ENCODE peak calls at places on chromosomes 7 and 10, in six cellular contexts. F, K, D, X, T and A are unnamed samples.

GRCh38 chr7:129949292-129950133 is 3.2 kb downstream of the UBE2H start:
- DNase-seq in F (peak; percentile 52), K (peak; percentile 81), D (no peak), X (peak; percentile 37), T (no peak), A (no peak)

GRCh38 chr7:134298902-134299683 is 17.6 kb downstream of the SLC35B4 start:
- DNase-seq in F (no peak), K (no peak), D (no peak), X (no peak), T (no peak), A (no peak)

GRCh38 chr7:88344956-88345832 is 38.5 kb upstream of the STEAP4 start:
- DNase-seq in F (peak; percentile 58), K (peak; percentile 6), D (no peak), X (no peak), T (peak; percentile 28), A (no peak)

GRCh38 chr7:135914346-135914745 is 62.8 kb downstream of the MTPN start:
- DNase-seq in F (no peak), K (no peak), D (no peak), X (no peak), T (no peak), A (no peak)

GRCh38 chr7:118129037-118129436 is 54.9 kb upstream of the LSM8 start:
- DNase-seq in F (no peak), K (no peak), D (no peak), X (no peak), T (no peak), A (no peak)

GRCh38 chr7:43700059-43700501 is 29.2 kb downstream of the COA1 start:
- DNase-seq in F (no peak), K (peak; percentile 46), D (no peak), X (no peak), T (peak; percentile 28), A (no peak)

GRCh38 chr7:127254163-127254684 is 1.5 kb upstream of the GRM8 start:
- DNase-seq in F (no peak), K (no peak), D (no peak), X (no peak), T (no peak), A (no peak)

GRCh38 chr7:28853834-28854749 is 104.0 kb downstream of the TRIL start:
- DNase-seq in F (peak; percentile 96), K (peak; percentile 40), D (peak; percentile 91), X (peak; percentile 26), T (peak; percentile 84), A (peak; percentile 93)

GRCh38 chr10:102509387-102509786 is 5.6 kb downstream of the SUFU start:
- DNase-seq in F (no peak), K (no peak), D (no peak), X (no peak), T (no peak), A (no peak)

GRCh38 chr7:23476286-23477169 is 6.2 kb upstream of the IGF2BP3 start:
- DNase-seq in F (no peak), K (no peak), D (no peak), X (no peak), T (peak; percentile 16), A (no peak)

GRCh38 chr7:23473848-23474097 is 3.5 kb upstream of the IGF2BP3 start:
- DNase-seq in F (no peak), K (peak; percentile 23), D (no peak), X (no peak), T (no peak), A (no peak)

GRCh38 chr7:23474098-23474828 is 4.0 kb upstream of the IGF2BP3 start:
- DNase-seq in F (peak; percentile 95), K (peak; percentile 96), D (peak; percentile 72), X (peak; percentile 76), T (peak; percentile 97), A (peak; percentile 81)

GRCh38 chr7:23475579-23475844 is 5.2 kb upstream of the IGF2BP3 start:
- DNase-seq in F (no peak), K (no peak), D (no peak), X (no peak), T (no peak), A (no peak)

GRCh38 chr7:23474829-23475578 is 4.7 kb upstream of the IGF2BP3 start:
- DNase-seq in F (no peak), K (no peak), D (no peak), X (no peak), T (no peak), A (no peak)
- TF ChIP-seq TAF1 in F (no peak), K (no peak), D (no peak), X (no peak), T (no peak), A (no peak)

DNA sequence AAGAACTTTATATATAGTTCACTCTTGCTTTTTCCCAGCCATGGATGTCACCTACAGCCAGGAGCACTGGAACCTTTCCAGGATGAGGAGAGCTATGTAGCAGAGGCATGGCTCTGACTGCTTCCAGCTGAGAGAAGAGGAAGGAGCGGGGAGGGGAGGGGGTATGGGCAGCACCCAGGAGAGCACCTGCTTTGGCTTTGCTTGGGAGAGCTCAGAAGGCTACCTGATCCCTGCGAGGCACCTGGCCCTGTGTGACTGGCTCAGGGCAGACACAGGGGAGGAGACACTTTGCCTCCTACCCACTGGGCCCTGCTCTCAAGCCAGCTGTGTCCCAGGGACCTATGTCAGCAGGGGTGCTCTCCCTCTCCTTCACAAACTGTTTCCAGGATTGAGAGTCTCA is 67.1 kb downstream of the HK1 start:
- DNase-seq in F (no peak), K (no peak), D (no peak), X (no peak), T (no peak), A (no peak)
- TF ChIP-seq POLR2AphosphoS5 in F (no peak), K (no peak), D (no peak), X (no peak), T (no peak), A (no peak)

GRCh38 chr10:131425752-131426529 is 114.4 kb upstream of the TCERG1L start:
- DNase-seq in F (no peak), K (no peak), D (no peak), X (no peak), T (no peak), A (no peak)
- TF ChIP-seq TAF1 in F (no peak), K (no peak), D (no peak), X (no peak), T (no peak), A (no peak)

GRCh38 chr10:4283841-4284610 is 499.0 kb upstream of the KLF6 start:
- DNase-seq in F (no peak), K (no peak), D (no peak), X (no peak), T (no peak), A (no peak)
- TF ChIP-seq POLR2AphosphoS5 in F (no peak), K (no peak), D (no peak), X (no peak), T (no peak), A (no peak)

DNA sequence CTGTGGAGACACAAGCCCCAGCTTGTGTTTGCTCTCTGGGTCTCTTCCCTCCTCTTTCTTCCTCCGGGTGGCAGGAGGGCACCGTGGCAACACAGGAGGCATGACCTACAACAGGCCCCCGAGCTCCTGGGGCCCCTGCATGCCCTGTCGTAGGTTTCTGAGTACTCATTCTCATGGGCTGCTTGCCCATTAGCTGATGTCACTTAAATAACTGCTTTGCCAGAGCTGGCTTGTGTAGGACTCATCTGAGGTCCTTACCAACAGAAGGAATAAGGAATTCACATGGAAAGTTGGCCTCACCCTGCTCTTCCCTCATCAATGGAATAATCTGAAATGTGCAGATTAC is 298.0 kb upstream of the PRKCQ start:
- DNase-seq in F (peak; percentile 56), K (no peak), D (no peak), X (no peak), T (no peak), A (no peak)
- TF ChIP-seq TAF1 in F (no peak), K (no peak), D (no peak), X (no peak), T (no peak), A (no peak)

GRCh38 chr7:150610193-150610592 is 22.0 kb downstream of the GIMAP6 start:
- DNase-seq in F (no peak), K (no peak), D (no peak), X (no peak), T (no peak), A (no peak)
- TF ChIP-seq POLR2AphosphoS5 in F (no peak), K (no peak), D (no peak), X (no peak), T (no peak), A (no peak)